ENCODE peak calls at places on chromosome 7, in seven cellular contexts. J is mesothelial cell of epicardium; H is endothelial cell; C is HCT116; O is A549; I is CD8-positive, alpha-beta T cell; E is left ventricle myocardium inferior. N is an unnamed sample.

GRCh38 chr7:114787556-114787955 is 134.3 kb upstream of the MDFIC start:
- DNase-seq in J (no peak), H (no peak), C (no peak), O (no peak), I (no peak), E (no peak), N (no peak)

GRCh38 chr7:141483044-141483443 is 68.2 kb upstream of the AGK start:
- DNase-seq in J (no peak), H (no peak), C (no peak), O (no peak), I (no peak), E (no peak), N (no peak)

GRCh38 chr7:112132123-112132694 is 74.0 kb downstream of the DOCK4 start:
- DNase-seq in J (no peak), H (no peak), C (no peak), O (no peak), I (no peak), E (no peak), N (no peak)

GRCh38 chr7:110130669-110131068 is 960.3 kb upstream of the LRRN3 start:
- DNase-seq in J (no peak), H (no peak), C (no peak), O (no peak), I (no peak), E (no peak), N (no peak)

GRCh38 chr7:47326220-47326619 is 255.7 kb downstream of the TNS3 start:
- DNase-seq in J (no peak), H (no peak), C (no peak), O (no peak), I (no peak), E (no peak), N (no peak)

GRCh38 chr7:139574618-139575337 is 51.3 kb downstream of the CLEC2L start:
- DNase-seq in J (peak; percentile 32), H (no peak), C (no peak), O (no peak), I (no peak), E (peak; percentile 38), N (no peak)

GRCh38 chr7:109003742-109004141 is 434.1 kb downstream of the DNAJB9 start:
- DNase-seq in J (no peak), H (no peak), C (no peak), O (no peak), I (no peak), E (no peak), N (no peak)

GRCh38 chr7:830069-830468 is 2.2 kb upstream of the SUN1 start:
- DNase-seq in J (no peak), H (no peak), C (no peak), O (no peak), I (no peak), E (no peak), N (no peak)

GRCh38 chr7:150649084-150649385 is 16.9 kb upstream of the GIMAP6 start:
- DNase-seq in J (no peak), H (no peak), C (no peak), O (no peak), I (no peak), E (no peak), N (no peak)

GRCh38 chr7:104264281-104264680 is 56.5 kb upstream of the ORC5 start:
- DNase-seq in J (no peak), H (no peak), C (no peak), O (no peak), I (no peak), E (no peak), N (no peak)

GRCh38 chr7:1850976-1851571 is 181.0 kb downstream of the ELFN1 start:
- DNase-seq in J (no peak), H (no peak), C (no peak), O (no peak), I (no peak), E (no peak), N (no peak)

GRCh38 chr7:140003913-140004382 is 58.8 kb downstream of the PARP12 start:
- DNase-seq in J (no peak), H (peak; percentile 72), C (peak; percentile 47), O (peak; percentile 80), I (peak; percentile 4), E (no peak), N (peak; percentile 51)

GRCh38 chr7:102828291-102828690 is 79.5 kb downstream of the FAM185A start:
- DNase-seq in J (no peak), H (no peak), C (no peak), O (no peak), I (no peak), E (no peak), N (no peak)

GRCh38 chr7:5550831-5551230 is 127.2 kb upstream of the TNRC18 start:
- DNase-seq in J (no peak), H (no peak), C (no peak), O (no peak), I (no peak), E (no peak), N (no peak)

GRCh38 chr7:23470290-23471089 is at the start of gene IGF2BP3:
- DNase-seq in J (peak; percentile 80), H (peak; percentile 86), C (peak; percentile 97), O (peak; percentile 76), I (no peak), E (no peak), N (peak; percentile 79)

GRCh38 chr7:82599910-82600309 is 156.3 kb upstream of the CACNA2D1 start:
- DNase-seq in J (no peak), H (no peak), C (no peak), O (no peak), I (no peak), E (no peak), N (no peak)

GRCh38 chr7:69837387-69838068 is 239.3 kb downstream of the AUTS2 start:
- DNase-seq in J (no peak), H (no peak), C (no peak), O (no peak), I (no peak), E (no peak), N (no peak)

GRCh38 chr7:37705976-37706375 is 22.4 kb downstream of the GPR141 start:
- DNase-seq in J (no peak), H (no peak), C (no peak), O (no peak), I (no peak), E (no peak), N (no peak)

GRCh38 chr7:78970440-78970916 is 483.0 kb downstream of the MAGI2 start:
- DNase-seq in J (no peak), H (peak; percentile 4), C (no peak), O (no peak), I (no peak), E (no peak), N (no peak)

DNA sequence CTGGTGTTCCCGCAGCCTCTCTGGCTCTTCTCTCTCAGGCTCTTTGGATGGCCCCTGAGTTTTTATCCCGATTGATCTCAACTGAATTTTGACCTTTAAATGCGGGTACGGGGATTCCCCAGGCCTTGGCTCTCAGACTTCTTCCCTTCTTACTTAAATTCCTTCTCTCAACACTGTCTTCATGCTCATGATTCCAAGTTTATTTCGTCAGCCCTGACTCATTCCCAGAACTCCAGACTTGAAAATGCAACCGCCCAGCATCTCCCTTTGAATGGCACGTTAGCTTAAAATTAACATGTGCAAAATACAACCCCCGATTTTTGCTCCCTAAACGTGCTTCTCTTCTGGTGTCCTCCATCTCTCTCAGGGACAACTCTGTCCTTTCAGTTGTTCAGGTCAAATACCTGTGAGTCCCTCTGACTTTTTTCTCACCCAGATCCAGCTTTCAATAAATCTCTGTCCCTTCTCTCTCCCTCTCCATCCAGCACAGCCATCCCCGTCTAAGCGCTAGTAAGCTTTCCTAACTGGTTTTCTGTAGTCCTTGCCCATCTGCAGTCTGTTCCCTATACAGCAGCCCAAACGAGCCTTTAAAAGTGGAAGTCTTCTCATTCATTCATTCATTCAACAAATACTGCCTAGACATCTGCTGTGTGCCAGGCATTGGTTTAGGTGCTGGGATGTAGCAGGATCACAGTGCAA is 7.1 kb downstream of the HECW1 start:
- DNase-seq in J (no peak), H (no peak), C (no peak), O (no peak), I (no peak), E (no peak), N (no peak)
- TF ChIP-seq CTCF in J (no peak), H (no peak), C (no peak), O (no peak), I (no peak), E (no peak), N (no peak)

GRCh38 chr7:93717217-93717900 is 142.8 kb upstream of the CALCR start:
- DNase-seq in J (no peak), H (no peak), C (no peak), O (no peak), I (no peak), E (no peak), N (no peak)

GRCh38 chr7:93719546-93719945 is 145.0 kb upstream of the CALCR start:
- DNase-seq in J (no peak), H (no peak), C (no peak), O (no peak), I (no peak), E (no peak), N (no peak)

GRCh38 chr7:93720106-93720505 is 145.6 kb upstream of the CALCR start:
- DNase-seq in J (no peak), H (no peak), C (no peak), O (no peak), I (no peak), E (no peak), N (no peak)

GRCh38 chr7:93711926-93712325 is 137.4 kb upstream of the CALCR start:
- DNase-seq in J (no peak), H (no peak), C (no peak), O (no peak), I (no peak), E (no peak), N (no peak)

GRCh38 chr7:93715234-93715633 is 140.7 kb upstream of the CALCR start:
- DNase-seq in J (peak; percentile 59), H (peak; percentile 75), C (peak; percentile 28), O (peak; percentile 43), I (no peak), E (peak; percentile 26), N (peak; percentile 50)
- TF ChIP-seq CTCF in J (peak; percentile 41), H (peak; percentile 68), C (peak; percentile 68), O (peak; percentile 87), I (no peak), E (peak; percentile 57), N (peak; percentile 76)

DNA sequence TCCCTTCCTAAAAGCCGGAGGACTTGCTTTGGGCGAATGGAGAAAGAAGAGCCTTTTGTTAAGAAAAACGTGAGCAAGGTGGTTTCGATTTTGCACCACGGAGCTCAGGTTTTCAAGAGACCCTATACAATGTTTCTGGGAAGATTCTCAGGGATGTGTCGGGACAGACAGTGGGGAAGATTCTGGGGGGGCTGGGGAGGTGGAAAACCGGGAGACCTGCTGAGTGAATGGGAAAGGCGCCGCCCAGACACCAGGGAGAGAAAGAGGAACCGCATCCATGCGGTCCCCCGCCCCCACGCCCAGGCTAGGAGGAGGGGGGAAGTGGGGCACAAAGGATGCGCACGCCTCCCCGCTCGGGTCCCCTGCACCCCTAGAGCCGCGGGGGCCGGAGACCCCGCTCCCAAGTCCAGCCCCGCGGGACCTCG is 726 bp downstream of the YWHAG start:
- DNase-seq in J (no peak), H (peak; percentile 31), C (no peak), O (no peak), I (peak; percentile 36), E (peak; percentile 75), N (peak; percentile 40)
- TF ChIP-seq CTCF in J (no peak), H (no peak), C (no peak), O (no peak), I (no peak), E (no peak), N (no peak)

DNA sequence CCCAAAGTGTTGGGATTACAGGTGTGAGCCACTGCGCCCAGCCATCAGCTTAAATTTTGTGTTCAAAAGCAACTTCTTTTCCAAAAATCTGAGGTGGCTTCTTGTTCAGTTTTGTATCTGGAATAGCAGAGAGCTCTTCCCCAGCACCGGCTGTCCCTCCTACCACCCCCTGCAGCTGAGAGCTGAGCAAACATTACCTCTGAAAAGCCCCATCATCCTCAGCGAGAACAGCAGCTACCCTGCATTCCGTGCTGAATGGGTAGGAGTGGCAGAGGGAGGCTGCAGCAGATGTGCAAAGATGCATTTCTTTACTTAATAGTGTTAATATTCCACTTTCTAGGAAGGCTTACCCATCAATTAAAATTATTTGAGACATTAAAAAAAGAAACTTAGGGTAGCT is 31.8 kb downstream of the CCM2 start:
- DNase-seq in J (no peak), H (no peak), C (no peak), O (no peak), I (no peak), E (no peak), N (no peak)
- TF ChIP-seq CTCF in J (no peak), H (no peak), C (no peak), O (no peak), I (no peak), E (no peak), N (no peak)